ENCODE peak calls at places on chromosomes 13 and 19, in four cellular contexts. K is heart left ventricle, Q is H9, W is breast epithelium. H is an unnamed sample.

GRCh38 chr13:25085125-25085742 is 10.7 kb upstream of the PABPC3 start:
- DNase-seq in K (no peak), Q (peak), W (no peak), H (peak)

GRCh38 chr19:8116437-8117293 is 32.7 kb downstream of the FBN3 start:
- DNase-seq in Q (no peak), K (no peak), W (no peak), H (no peak)

GRCh38 chr13:31824705-31825512 is 85.6 kb downstream of the RXFP2 start:
- DNase-seq in W (no peak), Q (no peak), K (no peak), H (no peak)

GRCh38 chr13:21569686-21570085 is 34.3 kb downstream of the MICU2 start:
- DNase-seq in Q (no peak), K (no peak), W (no peak), H (no peak)

GRCh38 chr19:38062959-38063786 is 156.2 kb downstream of the SIPA1L3 start:
- DNase-seq in K (no peak), Q (no peak), W (no peak), H (peak)

GRCh38 chr13:69319659-69320058 is 788.0 kb upstream of the ATXN8OS start:
- DNase-seq in Q (no peak), K (no peak), W (no peak), H (no peak)

GRCh38 chr19:13751436-13751835 is 12.9 kb upstream of the MRI1 start:
- DNase-seq in W (no peak), Q (no peak), K (no peak), H (no peak)

GRCh38 chr19:35351441-35352176 is 3.9 kb downstream of the FFAR1 start:
- DNase-seq in K (peak), W (peak), Q (no peak), H (no peak)

GRCh38 chr13:100610399-100611347 is 22.1 kb upstream of the GGACT start:
- DNase-seq in W (no peak), K (no peak), Q (no peak), H (no peak)

GRCh38 chr19:51333836-51334460 is 8.0 kb downstream of the VSIG10L start:
- DNase-seq in W (no peak), Q (peak), K (no peak), H (no peak)

GRCh38 chr13:98172570-98173405 is 4.3 kb downstream of the RNF113B start:
- DNase-seq in W (no peak), K (no peak), Q (no peak), H (no peak)

GRCh38 chr13:36998624-36999041 is 507 bp downstream of the ALG5 start:
- DNase-seq in K (peak), Q (peak), W (no peak), H (peak)

GRCh38 chr19:8423821-8424223 is 10.7 kb downstream of the MARCHF2 start:
- DNase-seq in W (peak), Q (peak), K (peak), H (peak)

GRCh38 chr19:45800009-45800553 is 7.4 kb upstream of the DMWD start:
- DNase-seq in Q (no peak), W (no peak), K (no peak), H (no peak)

GRCh38 chr19:7507884-7508283 is 8.0 kb upstream of the ZNF358 start:
- DNase-seq in W (no peak), Q (peak), K (no peak), H (peak)

GRCh38 chr19:3034845-3035541 is 5.9 kb upstream of the TLE2 start:
- DNase-seq in K (no peak), Q (no peak), W (no peak), H (no peak)

GRCh38 chr13:89061821-89062220 is 1390.7 kb downstream of the SLITRK5 start:
- DNase-seq in K (no peak), Q (no peak), W (no peak), H (no peak)

GRCh38 chr19:29887498-29887897 is 54.5 kb upstream of the URI1 start:
- DNase-seq in Q (no peak), W (no peak), K (no peak), H (no peak)

GRCh38 chr19:51687791-51688664 is 5.1 kb upstream of the SPACA6 start:
- DNase-seq in Q (peak), K (peak), W (no peak), H (peak)

GRCh38 chr13:51494151-51494550 is 41.3 kb upstream of the INTS6 start:
- DNase-seq in K (no peak), Q (no peak), W (no peak), H (no peak)

GRCh38 chr19:46902402-46902766 is 41.6 kb downstream of the ARHGAP35 start:
- DNase-seq in W (no peak), K (no peak), Q (no peak), H (no peak)

GRCh38 chr13:45828253-45828968 is 23.1 kb downstream of the SIAH3 start:
- DNase-seq in K (no peak), Q (no peak), W (no peak), H (no peak)

GRCh38 chr19:5170329-5170745 is 170.3 kb downstream of the PTPRS start:
- DNase-seq in W (no peak), Q (peak), K (peak), H (peak)

GRCh38 chr19:10773969-10774368 is 56.1 kb downstream of the DNM2 start:
- DNase-seq in W (no peak), K (no peak), Q (no peak), H (no peak)

GRCh38 chr13:99614465-99614885 is 113.2 kb downstream of the TM9SF2 start:
- DNase-seq in Q (peak), K (no peak), W (no peak), H (no peak)

GRCh38 chr19:1566392-1567115 is 1.6 kb downstream of the MEX3D start:
- DNase-seq in W (peak), K (no peak), Q (peak), H (peak)

GRCh38 chr19:49801966-49802661 is 11.0 kb downstream of the FUZ start:
- DNase-seq in Q (peak), W (peak), K (peak), H (peak)

GRCh38 chr19:37304884-37305255 is 66.0 kb upstream of the ZNF527 start:
- DNase-seq in Q (no peak), W (no peak), K (no peak), H (no peak)

GRCh38 chr19:49691243-49692101 is 556 bp downstream of the CPT1C start:
- DNase-seq in W (no peak), K (peak), Q (peak), H (peak)

GRCh38 chr19:11152318-11153062 is 3.1 kb downstream of the SPC24 start:
- DNase-seq in K (no peak), Q (no peak), W (peak), H (no peak)

GRCh38 chr19:7901337-7901736 is 2.3 kb upstream of the MAP2K7 start:
- DNase-seq in W (no peak), Q (no peak), K (no peak), H (no peak)

GRCh38 chr19:1132625-1133383 is 29.0 kb downstream of the GPX4 start:
- DNase-seq in K (no peak), Q (no peak), W (no peak), H (no peak)

GRCh38 chr19:10815969-10816635 is 19.9 kb downstream of the TMED1 start:
- DNase-seq in K (no peak), W (no peak), Q (no peak), H (no peak)

GRCh38 chr19:1651061-1651547 is 1.3 kb downstream of the TCF3 start:
- DNase-seq in Q (no peak), K (peak), W (no peak), H (peak)

GRCh38 chr19:2289714-2290435 is 7.9 kb upstream of the PEAK3 start:
- DNase-seq in W (no peak), Q (no peak), K (no peak), H (peak)

GRCh38 chr13:79995334-79995733 is 345.6 kb downstream of the SPRY2 start:
- DNase-seq in Q (no peak), W (no peak), K (no peak), H (no peak)

GRCh38 chr13:102978168-102978567 is 88.0 kb downstream of the SLC10A2 start:
- DNase-seq in Q (no peak), K (no peak), W (no peak), H (no peak)

GRCh38 chr19:34313188-34313587 is 51.8 kb upstream of the GPI start:
- DNase-seq in Q (no peak), W (no peak), K (no peak), H (no peak)

DNA sequence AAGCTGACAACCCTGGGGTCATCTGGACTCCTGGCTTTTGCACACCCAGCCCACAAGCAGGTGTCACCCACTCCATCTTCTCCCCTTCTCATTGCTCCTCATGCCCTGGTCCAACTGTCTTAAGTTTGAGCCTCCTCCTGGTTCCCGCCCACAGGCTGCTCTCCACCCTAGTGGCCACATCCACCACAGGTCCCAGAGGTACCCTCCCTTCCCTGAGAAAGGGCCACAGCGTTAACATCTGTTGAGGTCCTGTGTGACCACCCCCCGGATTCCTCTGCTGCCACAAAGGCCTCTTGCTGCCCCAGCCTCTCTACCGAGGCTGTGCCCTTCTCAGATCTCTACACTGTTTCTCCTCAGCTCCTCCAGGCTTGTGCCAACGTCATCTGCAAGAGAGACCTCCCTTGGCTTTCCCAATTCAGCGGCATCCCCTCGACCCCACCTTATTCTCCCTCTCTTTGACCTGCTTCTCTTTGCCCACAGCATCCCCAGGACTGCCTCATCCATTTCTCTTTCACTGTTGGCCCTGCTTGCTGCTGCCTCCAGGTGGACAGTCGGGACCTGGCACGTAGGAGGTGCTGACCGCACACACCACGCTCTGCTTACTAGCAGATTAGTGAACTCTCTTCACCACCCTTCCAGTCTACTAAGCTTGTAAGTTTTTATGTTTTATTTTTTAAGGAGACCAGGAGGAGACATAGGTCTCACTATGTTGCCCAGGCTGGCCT is 33.3 kb downstream of the SUGP2 start:
- DNase-seq in K (no peak), W (no peak), Q (no peak), H (no peak)
- TF ChIP-seq CTCF in K (no peak), W (peak), Q (peak), H (peak)

GRCh38 chr19:42595550-42596172 is 937 bp upstream of the CEACAM8 start:
- DNase-seq in Q (no peak), K (no peak), W (no peak), H (no peak)

GRCh38 chr19:42594617-42595489 is at the start of gene CEACAM8:
- DNase-seq in W (no peak), K (no peak), Q (peak), H (no peak)

GRCh38 chr19:42601811-42602443 is 7.2 kb upstream of the CEACAM8 start:
- DNase-seq in K (no peak), W (no peak), Q (peak), H (peak)

GRCh38 chr19:42596391-42597071 is 1.8 kb upstream of the CEACAM8 start:
- DNase-seq in W (no peak), K (peak), Q (peak), H (peak)
- TF ChIP-seq CTCF in W (peak), K (peak), Q (peak), H (peak)

GRCh38 chr13:46906440-46906839 is 9.6 kb upstream of the HTR2A start:
- DNase-seq in Q (no peak), W (no peak), K (no peak), H (no peak)

GRCh38 chr13:46903748-46904147 is 6.9 kb upstream of the HTR2A start:
- DNase-seq in W (no peak), K (no peak), Q (no peak), H (no peak)

GRCh38 chr13:46901721-46902120 is 4.9 kb upstream of the HTR2A start:
- DNase-seq in W (no peak), K (no peak), Q (no peak), H (no peak)

GRCh38 chr13:46908511-46908910 is 11.7 kb upstream of the HTR2A start:
- DNase-seq in Q (no peak), W (no peak), K (no peak), H (no peak)

DNA sequence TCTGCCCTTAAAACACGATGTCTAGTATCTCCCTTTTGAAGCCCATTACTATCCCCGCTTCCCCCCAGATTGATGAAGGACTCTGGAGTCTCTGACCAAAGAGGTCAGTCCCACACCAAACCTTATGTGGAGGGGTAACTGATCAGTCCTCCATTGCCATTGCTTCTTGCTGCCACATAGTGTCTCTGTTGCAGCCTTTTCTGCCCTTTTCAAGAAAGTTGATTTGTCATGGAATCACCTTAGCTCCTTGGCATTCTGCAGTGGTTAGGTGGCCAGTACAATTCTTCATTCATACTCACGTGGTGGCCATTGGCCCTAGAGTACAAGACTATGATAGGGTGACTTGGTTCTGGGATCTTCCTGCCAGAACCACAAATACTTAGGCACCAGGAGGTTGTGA is 8.4 kb upstream of the HTR2A start:
- DNase-seq in W (no peak), K (no peak), Q (no peak), H (no peak)
- TF ChIP-seq CTCF in W (no peak), K (no peak), Q (peak), H (no peak)

GRCh38 chr13:86870388-86870966 is 800.7 kb upstream of the SLITRK5 start:
- DNase-seq in K (no peak), Q (no peak), W (no peak), H (no peak)
- TF ChIP-seq CTCF in K (peak), Q (peak), W (peak), H (peak)

GRCh38 chr13:49238621-49239020 is 9.1 kb upstream of the CDADC1 start:
- DNase-seq in K (no peak), Q (no peak), W (no peak), H (no peak)

GRCh38 chr13:49234741-49235140 is 13.0 kb upstream of the CDADC1 start:
- DNase-seq in K (no peak), Q (no peak), W (no peak), H (no peak)

GRCh38 chr13:49235856-49236431 is 11.8 kb upstream of the CDADC1 start:
- DNase-seq in K (no peak), Q (no peak), W (no peak), H (no peak)

GRCh38 chr13:49241296-49241695 is 6.4 kb upstream of the CDADC1 start:
- DNase-seq in K (no peak), W (no peak), Q (no peak), H (no peak)

GRCh38 chr13:49240017-49240416 is 7.7 kb upstream of the CDADC1 start:
- DNase-seq in Q (no peak), K (no peak), W (no peak), H (no peak)
- TF ChIP-seq CTCF in Q (peak), K (peak), W (no peak), H (peak)

DNA sequence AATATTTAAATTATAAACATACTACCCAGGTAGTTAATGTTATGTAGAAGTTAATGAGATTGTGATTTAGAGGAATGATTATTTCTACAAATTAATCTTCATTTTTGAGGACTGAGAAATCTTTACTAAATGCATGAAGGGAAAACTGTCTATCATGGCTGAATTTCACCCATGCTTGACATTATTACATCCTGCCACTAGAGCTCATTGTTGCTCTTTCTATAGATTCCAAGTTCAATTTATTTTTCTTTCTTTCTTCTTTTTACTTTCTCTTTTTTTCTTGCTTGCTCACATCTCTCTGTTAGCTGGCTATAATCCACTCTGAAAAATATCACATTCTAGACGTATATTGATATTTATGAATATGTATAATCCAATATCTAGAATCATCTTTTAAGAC is 505.0 kb upstream of the KLHL1 start:
- DNase-seq in Q (no peak), W (no peak), K (no peak), H (no peak)
- TF ChIP-seq CTCF in Q (peak), W (no peak), K (no peak), H (peak)

H was measured in nephron progenitor cell.